ENCODE peak calls at places on chromosome 1, in eight cellular contexts. One of them, this sample, is unnamed.

GRCh38 chr1:154414606-154415005 is 9.5 kb downstream of the IL6R start:
- DNase-seq in progenitor cell of endocrine pancreas: no peak
- DNase-seq in COR-L47: no peak
- DNase-seq in cardiac muscle cell: no peak
- DNase-seq in iPS-NIHi11: peak
- DNase-seq in RPMI7951: no peak
- DNase-seq in GM23248: no peak
- DNase-seq in fibroblast of the conjunctiva: no peak
- DNase-seq in this sample: no peak

GRCh38 chr1:29647581-29647980 is 411.3 kb downstream of the PTPRU start:
- DNase-seq in progenitor cell of endocrine pancreas: no peak
- DNase-seq in COR-L47: no peak
- DNase-seq in cardiac muscle cell: peak
- DNase-seq in iPS-NIHi11: no peak
- DNase-seq in RPMI7951: peak
- DNase-seq in GM23248: peak
- DNase-seq in fibroblast of the conjunctiva: no peak
- DNase-seq in this sample: no peak

GRCh38 chr1:24263211-24263610 is 55.9 kb upstream of the GRHL3 start:
- DNase-seq in progenitor cell of endocrine pancreas: no peak
- DNase-seq in COR-L47: no peak
- DNase-seq in cardiac muscle cell: no peak
- DNase-seq in iPS-NIHi11: no peak
- DNase-seq in RPMI7951: no peak
- DNase-seq in GM23248: no peak
- DNase-seq in fibroblast of the conjunctiva: no peak
- DNase-seq in this sample: no peak

GRCh38 chr1:114756009-114756892 is 1.5 kb downstream of the CSDE1 start:
- DNase-seq in progenitor cell of endocrine pancreas: no peak
- DNase-seq in COR-L47: no peak
- DNase-seq in cardiac muscle cell: no peak
- DNase-seq in iPS-NIHi11: no peak
- DNase-seq in RPMI7951: peak
- DNase-seq in GM23248: peak
- DNase-seq in fibroblast of the conjunctiva: no peak
- DNase-seq in this sample: no peak

GRCh38 chr1:151106891-151107290 is 36.3 kb downstream of the GABPB2 start:
- DNase-seq in progenitor cell of endocrine pancreas: no peak
- DNase-seq in COR-L47: no peak
- DNase-seq in cardiac muscle cell: peak
- DNase-seq in iPS-NIHi11: no peak
- DNase-seq in RPMI7951: peak
- DNase-seq in GM23248: peak
- DNase-seq in fibroblast of the conjunctiva: peak
- DNase-seq in this sample: no peak

GRCh38 chr1:214002472-214002871 is 14.7 kb downstream of the PROX1 start:
- DNase-seq in progenitor cell of endocrine pancreas: no peak
- DNase-seq in COR-L47: peak
- DNase-seq in cardiac muscle cell: peak
- DNase-seq in iPS-NIHi11: no peak
- DNase-seq in RPMI7951: peak
- DNase-seq in GM23248: peak
- DNase-seq in fibroblast of the conjunctiva: peak
- DNase-seq in this sample: no peak

GRCh38 chr1:183180634-183181056 is 5.4 kb upstream of the LAMC2 start:
- DNase-seq in progenitor cell of endocrine pancreas: no peak
- DNase-seq in COR-L47: no peak
- DNase-seq in cardiac muscle cell: peak
- DNase-seq in iPS-NIHi11: peak
- DNase-seq in RPMI7951: peak
- DNase-seq in GM23248: peak
- DNase-seq in fibroblast of the conjunctiva: peak
- DNase-seq in this sample: no peak

GRCh38 chr1:14552246-14552970 is 46.1 kb upstream of the KAZN start:
- DNase-seq in progenitor cell of endocrine pancreas: no peak
- DNase-seq in COR-L47: no peak
- DNase-seq in cardiac muscle cell: no peak
- DNase-seq in iPS-NIHi11: no peak
- DNase-seq in RPMI7951: no peak
- DNase-seq in GM23248: no peak
- DNase-seq in fibroblast of the conjunctiva: no peak
- DNase-seq in this sample: no peak

GRCh38 chr1:40153073-40153770 is 8.0 kb upstream of the RLF start:
- DNase-seq in progenitor cell of endocrine pancreas: no peak
- DNase-seq in COR-L47: peak
- DNase-seq in cardiac muscle cell: peak
- DNase-seq in iPS-NIHi11: peak
- DNase-seq in RPMI7951: peak
- DNase-seq in GM23248: peak
- DNase-seq in fibroblast of the conjunctiva: peak
- DNase-seq in this sample: no peak

This sample was measured in T47D.